ENCODE peak calls at places on chromosomes 5 and 9, in seven cellular contexts. One of them, this sample, is unnamed.

GRCh38 chr9:121122450-121123032 is 47.8 kb downstream of the CNTRL start:
- DNase-seq in OCI-LY7: no peak
- DNase-seq in astrocyte: no peak
- DNase-seq in neuronal stem cell: no peak
- DNase-seq in CD4-positive, alpha-beta memory T cell: no peak
- DNase-seq in CD8-positive, alpha-beta T cell: no peak
- DNase-seq in NT2/D1: no peak
- DNase-seq in this sample: no peak

GRCh38 chr5:81852277-81853004 is 101.5 kb upstream of the SSBP2 start:
- DNase-seq in CD8-positive, alpha-beta T cell: peak; percentile 63
- DNase-seq in neuronal stem cell: peak; percentile 29
- DNase-seq in astrocyte: peak; percentile 61
- DNase-seq in NT2/D1: no peak
- DNase-seq in CD4-positive, alpha-beta memory T cell: peak; percentile 32
- DNase-seq in OCI-LY7: peak; percentile 76
- DNase-seq in this sample: peak; percentile 33

GRCh38 chr9:2321523-2322148 is 300.0 kb upstream of the VLDLR start:
- DNase-seq in CD4-positive, alpha-beta memory T cell: no peak
- DNase-seq in astrocyte: no peak
- DNase-seq in OCI-LY7: no peak
- DNase-seq in CD8-positive, alpha-beta T cell: no peak
- DNase-seq in neuronal stem cell: no peak
- DNase-seq in NT2/D1: no peak
- DNase-seq in this sample: no peak

GRCh38 chr9:103183569-103184191 is 188.5 kb downstream of the CYLC2 start:
- DNase-seq in NT2/D1: no peak
- DNase-seq in astrocyte: no peak
- DNase-seq in CD8-positive, alpha-beta T cell: no peak
- DNase-seq in CD4-positive, alpha-beta memory T cell: no peak
- DNase-seq in OCI-LY7: no peak
- DNase-seq in neuronal stem cell: no peak
- DNase-seq in this sample: no peak

GRCh38 chr9:101736723-101737122 is 1.7 kb downstream of the GRIN3A start:
- DNase-seq in NT2/D1: peak; percentile 51
- DNase-seq in CD4-positive, alpha-beta memory T cell: no peak
- DNase-seq in astrocyte: no peak
- DNase-seq in OCI-LY7: no peak
- DNase-seq in CD8-positive, alpha-beta T cell: no peak
- DNase-seq in neuronal stem cell: peak; percentile 51
- DNase-seq in this sample: no peak

GRCh38 chr5:32933692-32934091 is 222.6 kb downstream of the NPR3 start:
- DNase-seq in OCI-LY7: no peak
- DNase-seq in astrocyte: no peak
- DNase-seq in NT2/D1: no peak
- DNase-seq in CD8-positive, alpha-beta T cell: no peak
- DNase-seq in neuronal stem cell: no peak
- DNase-seq in CD4-positive, alpha-beta memory T cell: no peak
- DNase-seq in this sample: no peak

GRCh38 chr9:93302586-93303257 is 118.8 kb downstream of the WNK2 start:
- DNase-seq in OCI-LY7: peak; percentile 86
- DNase-seq in CD8-positive, alpha-beta T cell: peak; percentile 74
- DNase-seq in CD4-positive, alpha-beta memory T cell: peak; percentile 56
- DNase-seq in NT2/D1: peak; percentile 59
- DNase-seq in neuronal stem cell: peak; percentile 23
- DNase-seq in astrocyte: peak; percentile 26
- DNase-seq in this sample: no peak

GRCh38 chr9:129237195-129237611 is 59.1 kb upstream of the IER5L start:
- DNase-seq in CD8-positive, alpha-beta T cell: peak; percentile 79
- DNase-seq in CD4-positive, alpha-beta memory T cell: peak; percentile 18
- DNase-seq in neuronal stem cell: no peak
- DNase-seq in astrocyte: peak; percentile 56
- DNase-seq in OCI-LY7: peak; percentile 41
- DNase-seq in NT2/D1: no peak
- DNase-seq in this sample: no peak

GRCh38 chr5:57366744-57367143 is 115.9 kb downstream of the ACTBL2 start:
- DNase-seq in astrocyte: peak; percentile 57
- DNase-seq in OCI-LY7: no peak
- DNase-seq in CD4-positive, alpha-beta memory T cell: no peak
- DNase-seq in CD8-positive, alpha-beta T cell: no peak
- DNase-seq in NT2/D1: no peak
- DNase-seq in neuronal stem cell: no peak
- DNase-seq in this sample: no peak

GRCh38 chr5:138685052-138685755 is 68.0 kb upstream of the CTNNA1 start:
- DNase-seq in astrocyte: no peak
- DNase-seq in neuronal stem cell: no peak
- DNase-seq in CD8-positive, alpha-beta T cell: no peak
- DNase-seq in CD4-positive, alpha-beta memory T cell: no peak
- DNase-seq in OCI-LY7: no peak
- DNase-seq in NT2/D1: no peak
- DNase-seq in this sample: no peak

GRCh38 chr5:108101816-108102215 is 280.1 kb downstream of the FBXL17 start:
- DNase-seq in CD4-positive, alpha-beta memory T cell: no peak
- DNase-seq in neuronal stem cell: no peak
- DNase-seq in astrocyte: no peak
- DNase-seq in CD8-positive, alpha-beta T cell: no peak
- DNase-seq in NT2/D1: no peak
- DNase-seq in OCI-LY7: no peak
- DNase-seq in this sample: no peak

GRCh38 chr5:100903036-100903887 is at the start of gene ST8SIA4:
- DNase-seq in OCI-LY7: peak; percentile 94
- DNase-seq in CD4-positive, alpha-beta memory T cell: peak; percentile 86
- DNase-seq in CD8-positive, alpha-beta T cell: peak; percentile 92
- DNase-seq in neuronal stem cell: peak; percentile 76
- DNase-seq in astrocyte: peak; percentile 73
- DNase-seq in NT2/D1: no peak
- DNase-seq in this sample: peak; percentile 89

DNA sequence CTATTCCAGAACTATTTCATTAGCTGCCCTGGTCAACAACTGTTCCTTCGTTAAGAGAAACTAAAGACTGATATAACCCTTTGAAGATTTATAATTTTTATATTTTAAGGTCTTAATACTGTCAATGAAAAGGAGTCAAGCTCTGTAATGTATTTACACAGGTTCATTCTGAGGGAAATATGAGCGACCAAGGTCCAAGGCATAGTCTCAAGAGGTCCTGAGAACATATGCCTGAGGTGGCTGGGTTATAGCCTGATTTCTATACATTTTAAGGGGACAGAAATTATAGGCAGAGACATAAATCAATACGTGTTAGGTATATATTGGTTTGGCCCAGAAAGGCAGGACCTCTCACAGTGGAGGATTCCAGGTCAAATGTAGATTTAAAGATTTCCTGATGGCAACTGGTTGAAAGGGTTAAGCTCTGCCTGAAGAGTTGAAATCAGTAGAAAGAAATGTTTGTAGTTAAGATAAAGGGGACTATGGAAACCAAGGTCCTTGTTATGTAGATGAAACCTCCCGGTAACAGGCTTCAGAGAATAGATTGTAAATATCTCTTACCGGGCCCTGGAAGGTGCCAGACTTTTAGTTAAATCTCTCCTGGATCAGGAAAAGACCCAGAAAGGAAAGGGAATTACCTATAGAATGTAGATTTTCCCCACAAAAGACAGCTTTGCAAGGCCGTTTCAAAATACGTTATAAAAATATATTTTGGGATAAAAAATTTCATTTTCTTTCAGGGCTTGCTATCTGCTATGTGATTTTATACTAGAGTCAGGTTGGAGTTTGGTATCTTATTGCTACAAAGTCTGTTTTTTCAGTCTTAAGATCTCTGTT is 107.3 kb upstream of the PRLR start:
- DNase-seq in astrocyte: no peak
- DNase-seq in OCI-LY7: no peak
- DNase-seq in NT2/D1: peak; percentile 62
- DNase-seq in neuronal stem cell: no peak
- DNase-seq in CD4-positive, alpha-beta memory T cell: no peak
- DNase-seq in CD8-positive, alpha-beta T cell: no peak
- DNase-seq in this sample: no peak
- H3K4me3 ChIP-seq in astrocyte: no peak overlapping the region
- H3K4me3 ChIP-seq in OCI-LY7: no peak overlapping the region
- H3K4me3 ChIP-seq in NT2/D1: no peak overlapping the region
- H3K4me3 ChIP-seq in neuronal stem cell: no peak overlapping the region
- H3K4me3 ChIP-seq in CD4-positive, alpha-beta memory T cell: no peak overlapping the region
- H3K4me3 ChIP-seq in CD8-positive, alpha-beta T cell: no peak overlapping the region
- H3K4me3 ChIP-seq in this sample: no peak overlapping the region

DNA sequence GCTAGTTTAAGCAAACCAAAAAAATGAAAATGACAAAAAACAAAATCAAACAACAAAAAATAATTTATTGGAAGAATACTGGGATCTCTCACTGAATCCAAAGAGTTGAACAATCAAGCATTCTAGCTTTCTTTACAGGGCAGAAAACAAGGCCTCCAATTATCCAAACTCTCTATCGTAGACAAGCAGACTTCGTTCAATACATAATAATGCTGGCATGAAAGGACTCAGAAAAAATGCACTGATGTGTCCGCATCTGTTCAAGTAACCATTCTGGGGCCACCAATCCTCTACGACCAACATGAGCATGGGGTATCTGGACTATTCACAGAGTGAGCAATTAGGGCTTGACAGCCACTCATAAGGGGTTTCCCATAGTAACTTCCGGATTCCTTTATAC is 188.4 kb downstream of the CTNND2 start:
- DNase-seq in CD4-positive, alpha-beta memory T cell: no peak
- DNase-seq in OCI-LY7: no peak
- DNase-seq in NT2/D1: no peak
- DNase-seq in CD8-positive, alpha-beta T cell: no peak
- DNase-seq in astrocyte: no peak
- DNase-seq in neuronal stem cell: no peak
- DNase-seq in this sample: no peak
- H3K4me1 ChIP-seq in CD4-positive, alpha-beta memory T cell: no peaks in the 10 kb centered on the region
- H3K4me1 ChIP-seq in OCI-LY7: peaks cover 12% of the 10 kb centered on the region
- H3K4me1 ChIP-seq in NT2/D1: no peaks in the 10 kb centered on the region
- H3K4me1 ChIP-seq in CD8-positive, alpha-beta T cell: no peaks in the 10 kb centered on the region
- H3K4me1 ChIP-seq in astrocyte: no peaks in the 10 kb centered on the region
- H3K4me1 ChIP-seq in neuronal stem cell: no peaks in the 10 kb centered on the region
- H3K4me1 ChIP-seq in this sample: no peaks in the 10 kb centered on the region

DNA sequence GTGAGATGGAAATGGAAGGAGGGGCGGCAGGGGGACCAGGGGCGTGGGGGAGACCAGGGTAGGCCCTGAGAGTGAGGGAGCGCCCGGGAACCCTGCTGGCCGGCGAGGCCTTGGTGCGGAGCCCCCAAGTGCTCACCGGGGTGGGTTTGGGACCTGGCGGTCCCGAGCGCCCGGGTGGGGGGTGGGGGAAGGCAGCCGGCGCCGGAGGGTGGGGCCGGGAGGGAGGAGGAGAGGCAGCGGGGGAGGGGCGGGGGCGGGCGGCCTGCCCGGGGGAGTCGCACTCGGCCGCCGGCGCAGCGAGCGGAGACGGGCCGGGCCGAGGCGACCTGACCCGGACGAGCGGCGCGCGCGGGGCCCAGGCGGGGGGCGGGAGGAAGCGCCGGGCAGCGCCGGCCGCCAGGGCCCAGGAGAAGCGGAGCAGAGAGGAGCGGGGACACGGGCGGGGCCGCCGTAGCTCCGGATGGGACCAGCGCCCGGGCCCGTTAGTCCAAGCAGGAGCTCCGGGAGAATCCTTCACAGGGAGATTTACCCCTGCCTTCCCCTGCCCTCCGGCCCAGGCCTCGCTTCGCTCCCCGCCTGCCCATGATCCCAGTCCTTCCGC is at the start of gene NPR2:
- DNase-seq in CD8-positive, alpha-beta T cell: no peak
- DNase-seq in NT2/D1: no peak
- DNase-seq in neuronal stem cell: no peak
- DNase-seq in OCI-LY7: no peak
- DNase-seq in CD4-positive, alpha-beta memory T cell: no peak
- DNase-seq in astrocyte: no peak
- DNase-seq in this sample: peak; percentile 90
- H3K4me3 ChIP-seq in CD8-positive, alpha-beta T cell: no peak within 1 kb of the TSS
- H3K4me3 ChIP-seq in NT2/D1: peak within 1 kb of the TSS; percentile 69
- H3K4me3 ChIP-seq in neuronal stem cell: peak within 1 kb of the TSS; percentile 76
- H3K4me3 ChIP-seq in OCI-LY7: no peak within 1 kb of the TSS
- H3K4me3 ChIP-seq in CD4-positive, alpha-beta memory T cell: no peak within 1 kb of the TSS
- H3K4me3 ChIP-seq in astrocyte: peak within 1 kb of the TSS; percentile 60
- H3K4me3 ChIP-seq in this sample: peak within 1 kb of the TSS; percentile 49

DNA sequence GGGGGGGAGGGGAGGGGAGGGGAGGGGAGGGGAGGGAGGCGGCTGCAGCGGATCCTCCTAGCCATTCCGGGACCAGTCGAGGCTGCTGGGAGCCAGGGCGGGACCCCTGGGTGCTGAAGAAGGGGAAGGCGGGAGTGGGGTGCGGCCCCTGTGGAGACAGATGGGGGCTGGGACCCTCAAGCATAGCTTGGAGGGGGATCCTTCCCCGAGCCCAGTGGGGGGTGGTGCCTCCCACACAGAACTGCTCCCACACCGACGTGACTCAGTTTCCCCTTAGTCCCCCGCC is 450 bp downstream of the PDLIM7 start:
- DNase-seq in CD8-positive, alpha-beta T cell: no peak
- DNase-seq in CD4-positive, alpha-beta memory T cell: no peak
- DNase-seq in OCI-LY7: no peak
- DNase-seq in NT2/D1: no peak
- DNase-seq in neuronal stem cell: no peak
- DNase-seq in astrocyte: no peak
- DNase-seq in this sample: no peak
- H3K4me1 ChIP-seq in CD8-positive, alpha-beta T cell: peaks cover 27% of the 10 kb centered on the region
- H3K4me1 ChIP-seq in CD4-positive, alpha-beta memory T cell: peaks cover 11% of the 10 kb centered on the region
- H3K4me1 ChIP-seq in OCI-LY7: peaks cover 55% of the 10 kb centered on the region
- H3K4me1 ChIP-seq in NT2/D1: peaks cover 45% of the 10 kb centered on the region
- H3K4me1 ChIP-seq in neuronal stem cell: peaks cover 39% of the 10 kb centered on the region
- H3K4me1 ChIP-seq in astrocyte: peaks cover 65% of the 10 kb centered on the region
- H3K4me1 ChIP-seq in this sample: peaks cover 67% of the 10 kb centered on the region

This sample was measured in upper lobe of left lung.